ENCODE peak calls at places on chromosomes 3 and 15, in seven cellular contexts. I is B cell, Q is A673, J is HTR-8/SVneo, L is OCI-LY7, A is adrenal gland, Z is activated B cell treated with CpG ODN at 0.5 μM for 24 hours. W is an unnamed sample.

GRCh38 chr3:31066999-31067398 is 172.5 kb upstream of the GADL1 start:
- DNase-seq in Q (peak), Z (no peak), I (no peak), L (no peak), J (peak), A (peak), W (no peak)

GRCh38 chr3:152595975-152596832 is 238.7 kb upstream of the P2RY1 start:
- DNase-seq in A (peak), Z (no peak), L (peak), J (peak), I (peak), Q (peak), W (peak)

GRCh38 chr3:168051579-168052183 is 44.0 kb downstream of the GOLIM4 start:
- DNase-seq in J (no peak), A (no peak), L (no peak), Z (no peak), Q (no peak), I (no peak), W (peak)

GRCh38 chr3:192816274-192816853 is 89.0 kb upstream of the FGF12 start:
- DNase-seq in Q (peak), J (no peak), L (peak), Z (no peak), A (no peak), I (peak), W (no peak)

GRCh38 chr15:20348900-20349773 is 192.5 kb downstream of the GOLGA6L6 start:
- DNase-seq in Q (no peak), J (no peak), A (peak), L (no peak), Z (no peak), I (no peak), W (peak)

GRCh38 chr3:152260026-152260425 is 8.7 kb upstream of the MBNL1 start:
- DNase-seq in L (no peak), Q (no peak), I (no peak), A (no peak), Z (no peak), J (no peak), W (no peak)

GRCh38 chr15:33293619-33294309 is 17.0 kb upstream of the RYR3 start:
- DNase-seq in A (no peak), Q (no peak), Z (no peak), L (no peak), J (no peak), I (no peak), W (no peak)

GRCh38 chr3:97673357-97673997 is 91.1 kb upstream of the ARL6 start:
- DNase-seq in I (no peak), A (no peak), Z (no peak), Q (no peak), J (no peak), L (no peak), W (no peak)

GRCh38 chr3:37154668-37155319 is 19.6 kb downstream of the LRRFIP2 start:
- DNase-seq in L (no peak), Q (no peak), Z (no peak), A (no peak), J (no peak), I (no peak), W (no peak)

GRCh38 chr3:127388412-127388811 is 100.6 kb upstream of the PRR20G start:
- DNase-seq in I (no peak), Q (no peak), J (no peak), L (no peak), A (no peak), Z (no peak), W (no peak)

GRCh38 chr3:120561251-120562045 is 34.7 kb upstream of the NDUFB4 start:
- DNase-seq in J (peak), I (peak), L (peak), A (peak), Z (peak), Q (peak), W (peak)

GRCh38 chr3:184361532-184361931 is at the start of the genes CLCN2 and POLR2H:
- DNase-seq in J (peak), Z (no peak), L (peak), Q (peak), A (no peak), I (peak), W (peak)

GRCh38 chr3:128936341-128936740 is 56.9 kb downstream of the ACAD9 start:
- DNase-seq in L (no peak), A (no peak), I (no peak), Z (no peak), J (no peak), Q (no peak), W (no peak)

GRCh38 chr3:1139071-1139470 is 46.2 kb downstream of the CNTN6 start:
- DNase-seq in A (no peak), L (no peak), Z (no peak), Q (no peak), I (no peak), J (no peak), W (no peak)

GRCh38 chr3:47469616-47470015 is 6.1 kb downstream of the SCAP start:
- DNase-seq in A (peak), J (no peak), L (no peak), I (no peak), Z (no peak), Q (no peak), W (no peak)

GRCh38 chr15:88450125-88450798 is 16.9 kb downstream of the MRPL46 start:
- DNase-seq in J (peak), Q (peak), Z (peak), L (peak), I (peak), A (peak), W (peak)

GRCh38 chr15:48592221-48592731 is 53.2 kb downstream of the FBN1 start:
- DNase-seq in Q (peak), A (no peak), J (peak), Z (no peak), I (no peak), L (no peak), W (no peak)

GRCh38 chr3:53240989-53241972 is 14.5 kb downstream of the TKT start:
- DNase-seq in L (no peak), J (no peak), Z (no peak), I (no peak), A (no peak), Q (no peak), W (no peak)

GRCh38 chr3:145015243-145015642 is 1043.6 kb downstream of the DIPK2A start:
- DNase-seq in L (no peak), A (no peak), Z (no peak), J (no peak), Q (no peak), I (no peak), W (no peak)

GRCh38 chr3:170555329-170555728 is 30.5 kb downstream of the SLC7A14 start:
- DNase-seq in Q (no peak), A (no peak), I (no peak), J (no peak), Z (no peak), L (no peak), W (no peak)

GRCh38 chr15:96972201-96972600 is 641.7 kb downstream of the NR2F2 start:
- DNase-seq in Z (no peak), I (no peak), J (no peak), A (no peak), Q (no peak), L (no peak), W (no peak)

GRCh38 chr15:96421211-96421610 is 90.7 kb downstream of the NR2F2 start:
- DNase-seq in J (peak), I (no peak), L (no peak), Q (no peak), Z (no peak), A (no peak), W (no peak)

GRCh38 chr15:29124581-29125381 is 144.8 kb downstream of the NSMCE3 start:
- DNase-seq in Q (no peak), L (no peak), I (no peak), A (no peak), Z (no peak), J (peak), W (no peak)

GRCh38 chr3:57142335-57142734 is 22.8 kb downstream of the IL17RD start:
- DNase-seq in A (no peak), I (no peak), Z (no peak), J (no peak), Q (no peak), L (no peak), W (no peak)

GRCh38 chr3:66270314-66270713 is 49.5 kb downstream of the SLC25A26 start:
- DNase-seq in L (no peak), Z (no peak), Q (no peak), J (no peak), I (no peak), A (no peak), W (no peak)

GRCh38 chr3:132556467-132557159 is 40.5 kb upstream of the ACKR4 start:
- DNase-seq in J (no peak), L (no peak), I (no peak), A (no peak), Q (peak), Z (no peak), W (no peak)

GRCh38 chr3:138854204-138854603 is 19.5 kb upstream of the PIK3CB start:
- DNase-seq in L (no peak), Q (no peak), I (no peak), J (no peak), Z (no peak), A (no peak), W (no peak)

GRCh38 chr15:32952901-32953889 is 235.4 kb downstream of the GREM1 start:
- DNase-seq in A (no peak), I (no peak), Z (no peak), J (no peak), L (no peak), Q (no peak), W (no peak)

GRCh38 chr3:149833241-149833640 is 20.2 kb downstream of the RNF13 start:
- DNase-seq in I (no peak), A (no peak), Z (no peak), J (no peak), L (peak), Q (no peak), W (no peak)

GRCh38 chr3:25589104-25589782 is 75.5 kb downstream of the TOP2B start:
- DNase-seq in I (no peak), Q (no peak), Z (no peak), A (no peak), J (no peak), L (no peak), W (no peak)

W was measured in GM13977.